ENCODE peak calls at places on chromosomes 7 and 10, in four cellular contexts. E is BJ, T is neuronal stem cell, M is right cardiac atrium. Q is an unnamed sample.

GRCh38 chr10:66307826-66308225 is 618.0 kb upstream of the LRRTM3 start:
- DNase-seq in E (no peak), T (no peak), M (no peak), Q (no peak)

GRCh38 chr10:28685717-28686116 is 8.4 kb downstream of the BAMBI start:
- DNase-seq in T (no peak), M (no peak), E (no peak), Q (no peak)

GRCh38 chr10:58412502-58412961 is 27.3 kb downstream of the TFAM start:
- DNase-seq in T (no peak), M (no peak), E (peak; percentile 67), Q (no peak)

GRCh38 chr10:72784551-72785421 is 92.8 kb downstream of the MCU start:
- DNase-seq in T (peak; percentile 63), E (peak; percentile 63), M (peak; percentile 86), Q (peak; percentile 80)

GRCh38 chr7:46654546-46655443 is 733.7 kb upstream of the IGFBP3 start:
- DNase-seq in E (no peak), T (no peak), M (no peak), Q (no peak)

GRCh38 chr7:76364198-76364584 is 5.4 kb upstream of the YWHAG start:
- DNase-seq in E (no peak), M (peak; percentile 76), T (no peak), Q (no peak)

GRCh38 chr7:83976302-83976701 is 218.3 kb downstream of the SEMA3A start:
- DNase-seq in M (no peak), E (no peak), T (peak; percentile 11), Q (no peak)

GRCh38 chr7:157702311-157703023 is 365.7 kb downstream of the DNAJB6 start:
- DNase-seq in E (no peak), T (no peak), M (peak; percentile 35), Q (no peak)

GRCh38 chr7:23467281-23467680 is 3.0 kb downstream of the IGF2BP3 start:
- DNase-seq in T (no peak), E (no peak), M (no peak), Q (no peak)

GRCh38 chr10:53765311-53765710 is 992.7 kb upstream of the MBL2 start:
- DNase-seq in T (no peak), M (no peak), E (no peak), Q (no peak)

GRCh38 chr10:117677239-117677638 is 134.7 kb downstream of the EMX2 start:
- DNase-seq in E (no peak), M (no peak), T (no peak), Q (no peak)

GRCh38 chr10:100349672-100350071 is 2.6 kb downstream of the SCD start:
- DNase-seq in T (no peak), E (no peak), M (no peak), Q (no peak)

GRCh38 chr7:22671177-22671879 is 55.7 kb upstream of the IL6 start:
- DNase-seq in E (peak; percentile 22), T (no peak), M (no peak), Q (no peak)

GRCh38 chr10:21526952-21527633 is 1.6 kb upstream of the SKIDA1 start:
- DNase-seq in T (no peak), E (no peak), M (peak; percentile 89), Q (no peak)

GRCh38 chr7:1874522-1875389 is 204.7 kb downstream of the ELFN1 start:
- DNase-seq in E (no peak), T (no peak), M (no peak), Q (no peak)

GRCh38 chr10:24793648-24794379 is 70.1 kb upstream of the ARHGAP21 start:
- DNase-seq in M (no peak), E (no peak), T (no peak), Q (no peak)

GRCh38 chr7:64872809-64873500 is 30.1 kb upstream of the ZNF273 start:
- DNase-seq in M (no peak), E (no peak), T (no peak), Q (no peak)

GRCh38 chr7:110685899-110686298 is 405.0 kb upstream of the LRRN3 start:
- DNase-seq in E (no peak), T (no peak), M (no peak), Q (no peak)

GRCh38 chr10:79026341-79026761 is 42.4 kb upstream of the ZMIZ1 start:
- DNase-seq in M (no peak), E (no peak), T (no peak), Q (no peak)

GRCh38 chr10:120961720-120962259 is 110.6 kb downstream of the WDR11 start:
- DNase-seq in T (no peak), M (peak; percentile 69), E (no peak), Q (no peak)

GRCh38 chr10:46787321-46787615 is 124.0 kb upstream of the PTPN20 start:
- DNase-seq in T (no peak), E (no peak), M (no peak), Q (no peak)

GRCh38 chr10:2650328-2650727 is 417.0 kb upstream of the PFKP start:
- DNase-seq in E (no peak), M (no peak), T (no peak), Q (no peak)

GRCh38 chr7:107938448-107939250 is 47.7 kb downstream of the DLD start:
- DNase-seq in E (no peak), M (peak; percentile 77), T (no peak), Q (no peak)

GRCh38 chr10:111076191-111076681 is 593 bp upstream of the ADRA2A start:
- DNase-seq in E (no peak), T (peak; percentile 78), M (peak; percentile 75), Q (no peak)

GRCh38 chr7:110693348-110693747 is 397.6 kb upstream of the LRRN3 start:
- DNase-seq in M (no peak), E (no peak), T (no peak), Q (no peak)

GRCh38 chr10:76350583-76350982 is 919.2 kb downstream of the LRMDA start:
- DNase-seq in M (no peak), T (no peak), E (no peak), Q (no peak)

GRCh38 chr10:88386878-88387773 is 196.0 kb downstream of the RNLS start:
- DNase-seq in T (peak; percentile 29), E (no peak), M (no peak), Q (no peak)

GRCh38 chr7:3399858-3400257 is 98.8 kb downstream of the SDK1 start:
- DNase-seq in T (peak; percentile 15), E (no peak), M (no peak), Q (no peak)

GRCh38 chr10:74206727-74207126 is 55.7 kb downstream of the ADK start:
- DNase-seq in M (no peak), E (no peak), T (no peak), Q (no peak)

GRCh38 chr10:74202356-74202755 is 51.3 kb downstream of the ADK start:
- DNase-seq in E (no peak), T (no peak), M (no peak), Q (no peak)

GRCh38 chr10:74208081-74208480 is 57.1 kb downstream of the ADK start:
- DNase-seq in E (no peak), T (peak; percentile 3), M (no peak), Q (no peak)

GRCh38 chr10:74208997-74209396 is 58.0 kb downstream of the ADK start:
- DNase-seq in E (no peak), T (no peak), M (no peak), Q (no peak)

GRCh38 chr10:74207681-74208080 is 56.7 kb downstream of the ADK start:
- DNase-seq in M (no peak), T (no peak), E (no peak), Q (no peak)
- H3K4me3 ChIP-seq in M (no peak overlapping the region), T (no peak overlapping the region), E (no peak overlapping the region), Q (no peak overlapping the region)

GRCh38 chr7:32293833-32294232 is 196.3 kb downstream of the LSM5 start:
- DNase-seq in M (peak; percentile 51), E (no peak), T (no peak), Q (no peak)

GRCh38 chr7:32299133-32299702 is 191.0 kb downstream of the LSM5 start:
- DNase-seq in T (peak; percentile 32), E (no peak), M (peak; percentile 94), Q (no peak)

GRCh38 chr7:32301427-32301826 is 188.8 kb downstream of the LSM5 start:
- DNase-seq in E (no peak), M (no peak), T (no peak), Q (no peak)

DNA sequence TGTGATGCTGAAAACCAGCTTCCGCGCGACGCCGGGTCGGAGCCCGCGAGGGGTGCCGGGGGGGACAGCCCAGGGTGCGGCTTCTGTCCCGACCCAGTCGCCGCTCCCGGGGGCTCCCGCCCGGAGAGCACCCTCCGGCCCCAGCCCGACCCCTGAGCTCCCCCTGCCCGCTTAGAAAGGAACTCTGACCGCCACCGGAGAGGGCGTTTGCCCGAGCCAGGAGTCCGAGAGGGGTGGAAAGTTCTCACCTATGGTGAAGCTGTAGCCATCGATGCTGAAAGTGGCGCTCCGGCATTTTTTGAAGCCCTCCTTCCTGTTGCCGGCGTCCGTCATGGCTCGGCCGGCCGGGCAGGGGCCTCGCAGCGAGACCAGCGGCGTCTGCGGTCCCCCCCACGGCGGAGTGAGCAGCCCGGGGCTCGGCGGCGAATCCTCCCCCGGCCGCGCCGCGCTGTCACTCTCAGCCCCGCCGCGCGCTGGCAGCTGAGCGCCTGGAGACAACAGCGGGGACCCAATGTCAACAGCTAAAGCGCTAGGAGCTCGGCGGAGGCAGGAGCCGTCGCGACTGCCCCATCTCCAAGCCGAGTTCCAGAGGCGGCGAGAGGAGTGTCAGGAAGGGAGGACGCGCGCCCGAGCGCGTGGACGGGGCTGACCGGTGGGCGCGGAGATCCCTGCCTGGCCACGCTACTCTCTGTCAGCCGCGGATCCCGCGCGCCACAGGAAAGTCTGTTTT is 191.6 kb downstream of the LSM5 start:
- DNase-seq in E (no peak), M (peak; percentile 72), T (peak; percentile 35), Q (no peak)
- H3K4me3 ChIP-seq in E (peak overlapping the region; percentile 30), M (peak overlapping the region; percentile 59), T (peak overlapping the region; percentile 18), Q (peak overlapping the region; percentile 32)

DNA sequence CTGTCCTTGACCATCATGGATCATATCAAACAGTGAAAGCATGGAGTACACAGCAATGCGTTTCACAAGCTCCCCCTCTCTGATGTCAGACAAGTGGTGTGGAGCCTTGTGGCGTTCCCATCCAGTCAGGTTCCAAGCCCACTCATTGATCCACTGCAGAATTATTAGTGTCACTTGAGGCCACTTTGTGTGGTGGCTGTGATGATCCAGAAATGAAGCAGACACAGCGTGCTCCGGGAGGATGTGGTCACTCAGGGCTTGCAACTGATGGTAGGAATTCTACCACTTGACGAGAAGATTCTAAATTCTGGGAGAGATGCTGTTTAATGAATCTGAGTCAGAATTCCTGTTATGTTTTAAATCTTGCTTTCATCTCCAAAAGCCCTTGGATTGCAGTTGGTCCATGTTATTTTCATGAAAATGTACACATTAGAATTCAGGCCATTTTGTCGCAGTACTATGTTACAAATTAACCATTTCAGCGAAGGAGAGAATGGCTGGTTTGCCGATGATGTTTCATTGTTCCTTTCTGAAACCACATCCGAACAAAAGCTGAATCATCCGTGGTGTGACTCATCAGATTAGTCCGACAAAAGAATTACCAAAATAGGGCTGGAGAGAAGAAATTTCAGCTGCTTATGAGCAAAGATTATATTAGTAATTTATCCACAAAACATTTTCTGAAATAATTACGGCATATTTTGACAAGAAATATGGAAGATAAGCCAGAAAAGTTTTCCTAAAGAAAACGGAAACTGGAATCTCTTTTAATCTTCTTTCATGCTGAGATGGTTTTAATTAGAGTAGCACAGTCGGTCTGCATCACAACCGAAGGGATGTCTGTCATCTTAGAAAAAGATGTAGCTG is 48.1 kb downstream of the INSYN2A start:
- DNase-seq in M (no peak), T (no peak), E (no peak), Q (no peak)
- H3K4me3 ChIP-seq in M (no peak overlapping the region), T (no peak overlapping the region), E (peak overlapping the region; percentile 12), Q (peak overlapping the region; percentile 33)

GRCh38 chr7:5526190-5527037 is 102.8 kb upstream of the TNRC18 start:
- DNase-seq in M (peak; percentile 76), T (no peak), E (no peak), Q (no peak)

GRCh38 chr7:5525271-5526189 is 101.9 kb upstream of the TNRC18 start:
- DNase-seq in M (peak; percentile 61), E (no peak), T (no peak), Q (no peak)

GRCh38 chr7:5528815-5529442 is 105.3 kb upstream of the TNRC18 start:
- DNase-seq in E (no peak), M (no peak), T (no peak), Q (no peak)

GRCh38 chr7:5532520-5533335 is 109.1 kb upstream of the TNRC18 start:
- DNase-seq in E (no peak), T (no peak), M (peak; percentile 83), Q (no peak)

GRCh38 chr7:5528071-5528814 is 104.6 kb upstream of the TNRC18 start:
- DNase-seq in M (peak; percentile 81), E (no peak), T (no peak), Q (no peak)
- H3K4me3 ChIP-seq in M (peak overlapping the region; percentile 83), E (peak overlapping the region; percentile 89), T (peak overlapping the region; percentile 64), Q (peak overlapping the region; percentile 94)

Q was measured in AG04449.